ENCODE peak calls at places on chromosomes 4 and X, in eight cellular contexts. H, M, Q, Z, A, O, U and W are unnamed samples.

GRCh38 chr4:119682080-119682479 is 53.5 kb upstream of the PDE5A start:
- DNase-seq in Q (no peak), O (no peak), A (no peak), Z (no peak), H (no peak), M (no peak), U (no peak), W (peak; percentile 14)

GRCh38 chr4:4490041-4490440 is 51.8 kb downstream of the STX18 start:
- DNase-seq in Q (no peak), M (no peak), U (no peak), H (no peak), O (no peak), Z (no peak), A (no peak), W (no peak)

GRCh38 chr4:73415807-73416238 is 11.7 kb downstream of the ALB start:
- DNase-seq in A (no peak), U (no peak), Z (no peak), Q (no peak), M (no peak), O (no peak), H (no peak), W (no peak)

GRCh38 chrX:15475486-15475885 is 17.6 kb downstream of the PIR start:
- DNase-seq in O (no peak), H (no peak), Q (no peak), M (no peak), A (no peak), Z (no peak), U (no peak), W (peak; percentile 3)

GRCh38 chr4:6355052-6355451 is 85.4 kb downstream of the WFS1 start:
- DNase-seq in U (no peak), O (no peak), H (no peak), Q (no peak), Z (no peak), M (no peak), A (no peak), W (no peak)

GRCh38 chrX:121010218-121010617 is 24.7 kb upstream of the CT47A1 start:
- DNase-seq in O (no peak), Z (no peak), H (no peak), M (no peak), A (no peak), U (no peak), Q (no peak), W (no peak)

GRCh38 chr4:162265802-162266201 is 102.0 kb upstream of the FSTL5 start:
- DNase-seq in Z (no peak), A (no peak), M (no peak), O (no peak), H (no peak), U (no peak), Q (no peak), W (no peak)

GRCh38 chr4:186761281-186761897 is 37.7 kb upstream of the FAT1 start:
- DNase-seq in M (no peak), A (no peak), O (no peak), Q (no peak), Z (no peak), U (no peak), H (no peak), W (no peak)